ENCODE peak calls at places on chromosomes 2 and 18, in eight cellular contexts. M is retina, E is MM.1S, X is HEK293T, G is anterior cingulate cortex, F is WTC11, A is CD14-positive monocyte, Y is left ventricle myocardium superior. T is an unnamed sample.

GRCh38 chr2:28751956-28752607 is 452 bp downstream of the PPP1CB start:
- DNase-seq in A (no peak), X (peak; percentile 21), M (peak; percentile 88), Y (no peak), E (peak; percentile 22), F (peak; percentile 74), G (no peak), T (peak; percentile 8)

GRCh38 chr2:10738192-10738591 is 16.8 kb downstream of the ATP6V1C2 start:
- DNase-seq in F (no peak), A (no peak), Y (no peak), G (no peak), E (no peak), M (no peak), X (no peak), T (no peak)

GRCh38 chr2:68734688-68735525 is at the start of gene ARHGAP25:
- DNase-seq in Y (no peak), G (no peak), A (peak; percentile 52), F (no peak), M (no peak), X (no peak), E (peak; percentile 33), T (no peak)

GRCh38 chr2:47402555-47402804 is 476 bp upstream of the MSH2 start:
- DNase-seq in X (no peak), A (no peak), G (no peak), M (no peak), Y (no peak), F (no peak), E (no peak), T (no peak)

GRCh38 chr2:207141381-207141780 is 24.4 kb downstream of the KLF7 start:
- DNase-seq in M (no peak), F (no peak), G (no peak), Y (no peak), X (no peak), E (no peak), A (no peak), T (no peak)

GRCh38 chr2:222301296-222301997 is 2.6 kb upstream of the PAX3 start:
- DNase-seq in A (no peak), M (peak; percentile 67), G (no peak), X (no peak), F (no peak), Y (no peak), E (no peak), T (no peak)

GRCh38 chr2:239260546-239261327 is 140.1 kb downstream of the HDAC4 start:
- DNase-seq in M (no peak), G (no peak), F (no peak), E (no peak), X (no peak), Y (no peak), A (peak; percentile 30), T (no peak)

GRCh38 chr2:142042536-142043199 is 88.1 kb downstream of the LRP1B start:
- DNase-seq in Y (no peak), F (no peak), G (no peak), X (no peak), E (no peak), A (no peak), M (no peak), T (no peak)

GRCh38 chr2:67259581-67260347 is 137.4 kb upstream of the ETAA1 start:
- DNase-seq in A (no peak), F (no peak), X (no peak), Y (peak; percentile 51), M (peak; percentile 47), G (no peak), E (no peak), T (no peak)

GRCh38 chr2:236867441-236868260 is 218.0 kb upstream of the COPS8 start:
- DNase-seq in A (no peak), Y (no peak), E (no peak), F (no peak), X (no peak), G (no peak), M (no peak), T (no peak)

GRCh38 chr2:102505290-102505689 is 32.3 kb downstream of the SLC9A4 start:
- DNase-seq in M (no peak), F (no peak), Y (no peak), G (peak; percentile 2), X (no peak), A (no peak), E (no peak), T (no peak)

GRCh38 chr2:68742638-68743037 is 8.0 kb downstream of the ARHGAP25 start:
- DNase-seq in G (no peak), X (no peak), A (no peak), Y (no peak), M (no peak), F (no peak), E (no peak), T (no peak)

GRCh38 chr2:58428553-58429284 is 187.6 kb upstream of the FANCL start:
- DNase-seq in F (peak; percentile 75), Y (no peak), X (peak; percentile 19), M (peak; percentile 88), E (no peak), A (no peak), G (peak; percentile 58), T (no peak)

GRCh38 chr2:187749804-187750431 is 195.7 kb upstream of the TFPI start:
- DNase-seq in E (no peak), X (no peak), F (no peak), Y (no peak), M (no peak), G (no peak), A (no peak), T (no peak)

GRCh38 chr2:14756122-14756541 is 123.6 kb downstream of the LRATD1 start:
- DNase-seq in Y (no peak), A (no peak), F (no peak), M (no peak), G (no peak), X (no peak), E (peak; percentile 21), T (no peak)

GRCh38 chr18:22439447-22439846 is 21.7 kb upstream of the CTAGE1 start:
- DNase-seq in E (no peak), A (no peak), G (no peak), X (no peak), F (no peak), M (no peak), Y (no peak), T (no peak)

GRCh38 chr2:28434600-28434989 is 41.9 kb downstream of the FOSL2 start:
- DNase-seq in E (no peak), M (no peak), Y (no peak), G (no peak), X (no peak), A (peak; percentile 10), F (no peak), T (no peak)

GRCh38 chr18:49020129-49020528 is 69.4 kb upstream of the SMAD7 start:
- DNase-seq in Y (no peak), A (peak; percentile 38), G (no peak), E (no peak), F (no peak), M (no peak), X (no peak), T (no peak)

GRCh38 chr2:32009479-32010256 is 1.1 kb downstream of the MEMO1 start:
- DNase-seq in E (peak; percentile 34), M (peak; percentile 63), F (peak; percentile 34), X (peak; percentile 38), G (peak; percentile 17), Y (peak; percentile 55), A (peak; percentile 49), T (peak; percentile 19)

GRCh38 chr2:558879-559278 is 118.3 kb downstream of the TMEM18 start:
- DNase-seq in A (no peak), F (no peak), M (no peak), G (no peak), X (no peak), E (no peak), Y (no peak), T (no peak)

GRCh38 chr2:143839456-143839855 is 680.5 kb downstream of the ZEB2 start:
- DNase-seq in F (no peak), A (no peak), M (no peak), X (no peak), Y (no peak), G (no peak), E (no peak), T (no peak)

GRCh38 chr2:80070587-80070986 is 234.0 kb downstream of the LRRTM1 start:
- DNase-seq in E (no peak), M (no peak), Y (no peak), F (no peak), G (no peak), X (no peak), A (no peak), T (no peak)

GRCh38 chr2:10971855-10972348 is 60.2 kb downstream of the KCNF1 start:
- DNase-seq in X (no peak), M (peak; percentile 86), E (no peak), A (no peak), F (no peak), Y (no peak), G (no peak), T (no peak)

GRCh38 chr2:191318729-191319078 is 73.5 kb downstream of the MYO1B start:
- DNase-seq in G (no peak), F (peak; percentile 21), X (peak; percentile 47), A (no peak), M (no peak), Y (no peak), E (no peak), T (no peak)

GRCh38 chr2:11157731-11158130 is 2.5 kb downstream of the SLC66A3 start:
- DNase-seq in F (no peak), X (no peak), Y (no peak), G (no peak), M (no peak), A (no peak), E (no peak), T (no peak)

GRCh38 chr18:54775686-54776085 is 52.6 kb upstream of the RAB27B start:
- DNase-seq in G (no peak), X (peak; percentile 8), A (no peak), E (no peak), F (no peak), Y (no peak), M (no peak), T (no peak)

GRCh38 chr2:35035883-35036282 is 1319.7 kb upstream of the CRIM1 start:
- DNase-seq in Y (no peak), G (no peak), M (no peak), E (peak; percentile 74), X (peak; percentile 12), F (no peak), A (no peak), T (no peak)

GRCh38 chr2:108409768-108410167 is 32.0 kb downstream of the SULT1C4 start:
- DNase-seq in E (no peak), F (no peak), G (no peak), Y (no peak), A (no peak), M (no peak), X (no peak), T (no peak)

GRCh38 chr2:217535940-217536339 is 466.9 kb downstream of the TNS1 start:
- DNase-seq in Y (no peak), E (no peak), G (no peak), X (no peak), F (no peak), A (no peak), M (no peak), T (no peak)

GRCh38 chr2:224221455-224221913 is 180.4 kb downstream of the FAM124B start:
- DNase-seq in A (no peak), Y (no peak), X (no peak), F (no peak), M (no peak), G (no peak), E (no peak), T (no peak)

GRCh38 chr2:110674620-110675555 is 3.0 kb downstream of the BUB1 start:
- DNase-seq in X (no peak), Y (no peak), A (peak; percentile 43), M (no peak), F (no peak), E (peak; percentile 95), G (no peak), T (peak; percentile 5)

GRCh38 chr2:128809256-128809636 is 490.6 kb upstream of the HS6ST1 start:
- DNase-seq in X (no peak), A (no peak), Y (no peak), E (no peak), F (no peak), M (no peak), G (no peak), T (no peak)

GRCh38 chr2:232008907-232009638 is 47.6 kb downstream of the DIS3L2 start:
- DNase-seq in A (no peak), M (no peak), G (no peak), F (no peak), X (no peak), E (no peak), Y (no peak), T (no peak)

GRCh38 chr18:7601249-7601620 is 34.1 kb downstream of the PTPRM start:
- DNase-seq in E (peak; percentile 54), M (no peak), X (no peak), Y (no peak), F (peak; percentile 26), G (no peak), A (no peak), T (no peak)